ENCODE peak calls at places on chromosomes 7 and 10, in five cellular contexts. E is mammary epithelial cell, C is fibroblast of lung, A is heart left ventricle, Q is left ventricle myocardium inferior. R is an unnamed sample.

GRCh38 chr7:1846331-1847065 is 176.4 kb downstream of the ELFN1 start:
- DNase-seq in E (no peak), C (no peak), A (no peak), Q (peak; percentile 8), R (peak; percentile 43)

GRCh38 chr10:2897619-2898508 is 169.5 kb upstream of the PFKP start:
- DNase-seq in E (no peak), C (peak; percentile 13), A (no peak), Q (no peak), R (no peak)

GRCh38 chr7:27237735-27238334 is 4.8 kb upstream of the EVX1 start:
- DNase-seq in E (peak; percentile 64), C (peak; percentile 16), A (no peak), Q (no peak), R (no peak)

GRCh38 chr7:104231054-104232046 is 23.5 kb upstream of the ORC5 start:
- DNase-seq in E (peak; percentile 30), C (peak; percentile 39), A (peak; percentile 20), Q (no peak), R (no peak)

GRCh38 chr7:18509491-18509890 is 13.9 kb downstream of the HDAC9 start:
- DNase-seq in E (peak; percentile 58), C (no peak), A (no peak), Q (no peak), R (no peak)

GRCh38 chr10:125778556-125778955 is 2.9 kb upstream of the MMP21 start:
- DNase-seq in E (peak; percentile 6), C (no peak), A (no peak), Q (no peak), R (no peak)

GRCh38 chr7:26153823-26154783 is 2.1 kb downstream of the NFE2L3 start:
- DNase-seq in E (no peak), C (peak; percentile 60), A (peak; percentile 23), Q (no peak), R (no peak)

GRCh38 chr10:127013251-127013656 is 108.0 kb downstream of the DOCK1 start:
- DNase-seq in E (peak; percentile 8), C (no peak), A (no peak), Q (no peak), R (no peak)

GRCh38 chr10:46523881-46524470 is 32.5 kb downstream of the GPRIN2 start:
- DNase-seq in E (peak; percentile 89), C (peak; percentile 94), A (no peak), Q (peak; percentile 12), R (peak; percentile 62)

GRCh38 chr10:77187376-77187999 is 450.1 kb downstream of the KCNMA1 start:
- DNase-seq in E (no peak), C (no peak), A (no peak), Q (no peak), R (no peak)

GRCh38 chr7:154927624-154928125 is 75.2 kb downstream of the PAXIP1 start:
- DNase-seq in E (peak; percentile 72), C (peak; percentile 81), A (peak; percentile 72), Q (peak; percentile 45), R (no peak)

GRCh38 chr10:1966698-1967097 is 229.4 kb upstream of the ADARB2 start:
- DNase-seq in E (peak; percentile 13), C (no peak), A (no peak), Q (no peak), R (no peak)

GRCh38 chr7:1961776-1962276 is 270.9 kb downstream of the MAD1L1 start:
- DNase-seq in E (peak; percentile 90), C (peak; percentile 98), A (no peak), Q (no peak), R (no peak)

GRCh38 chr7:155299539-155300202 is 2.0 kb downstream of the INSIG1 start:
- DNase-seq in E (peak; percentile 42), C (no peak), A (no peak), Q (no peak), R (no peak)

GRCh38 chr7:23211542-23211941 is 29.7 kb downstream of the NUP42 start:
- DNase-seq in E (no peak), C (no peak), A (no peak), Q (no peak), R (no peak)

GRCh38 chr7:892648-893593 is 16.6 kb downstream of the GET4 start:
- DNase-seq in E (no peak), C (no peak), A (no peak), Q (no peak), R (no peak)

GRCh38 chr7:19410096-19410495 is 264.9 kb upstream of the FERD3L start:
- DNase-seq in E (no peak), C (peak; percentile 61), A (no peak), Q (no peak), R (no peak)

GRCh38 chr7:21504021-21504420 is 38.8 kb upstream of the DNAH11 start:
- DNase-seq in E (peak; percentile 38), C (no peak), A (no peak), Q (no peak), R (no peak)

GRCh38 chr10:13331641-13332040 is 16.5 kb downstream of the SEPHS1 start:
- DNase-seq in E (no peak), C (peak; percentile 30), A (no peak), Q (no peak), R (no peak)

GRCh38 chr7:117975436-117975835 is 102.2 kb upstream of the CTTNBP2 start:
- DNase-seq in E (no peak), C (no peak), A (no peak), Q (no peak), R (no peak)

GRCh38 chr10:79266092-79266491 is 81.2 kb upstream of the PPIF start:
- DNase-seq in E (peak; percentile 33), C (peak; percentile 33), A (no peak), Q (no peak), R (no peak)

DNA sequence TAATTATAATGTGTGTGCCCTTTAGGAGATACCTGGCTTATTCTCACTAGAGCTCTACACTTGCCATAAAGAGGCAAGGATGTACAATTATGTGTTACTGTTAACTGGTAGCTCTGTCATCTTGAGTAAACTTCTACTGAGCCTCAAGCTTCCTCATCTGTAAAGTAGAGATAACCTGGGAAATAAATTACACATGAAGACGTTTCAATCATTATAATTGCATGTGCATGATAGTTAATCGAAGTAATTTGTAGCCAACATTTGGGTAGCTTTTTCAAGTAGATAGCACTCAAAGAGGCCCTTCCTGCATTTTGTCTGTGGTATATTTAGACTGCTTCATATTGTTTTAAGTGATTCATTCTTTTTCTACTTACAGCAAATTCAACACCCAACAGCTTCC is 2.4 kb downstream of the CCT6A start:
- DNase-seq in E (no peak), C (no peak), A (no peak), Q (no peak), R (no peak)
- H3K27ac ChIP-seq in E (no peak overlapping the region), C (no peak overlapping the region), A (no peak overlapping the region), Q (no peak overlapping the region), R (no peak overlapping the region)

GRCh38 chr7:51273360-51273759 is 43.2 kb downstream of the COBL start:
- DNase-seq in E (no peak), C (no peak), A (no peak), Q (no peak), R (no peak)
- H3K4me3 ChIP-seq in E (no peak overlapping the region), C (no peak overlapping the region), A (no peak overlapping the region), Q (no peak overlapping the region), R (no peak overlapping the region)

DNA sequence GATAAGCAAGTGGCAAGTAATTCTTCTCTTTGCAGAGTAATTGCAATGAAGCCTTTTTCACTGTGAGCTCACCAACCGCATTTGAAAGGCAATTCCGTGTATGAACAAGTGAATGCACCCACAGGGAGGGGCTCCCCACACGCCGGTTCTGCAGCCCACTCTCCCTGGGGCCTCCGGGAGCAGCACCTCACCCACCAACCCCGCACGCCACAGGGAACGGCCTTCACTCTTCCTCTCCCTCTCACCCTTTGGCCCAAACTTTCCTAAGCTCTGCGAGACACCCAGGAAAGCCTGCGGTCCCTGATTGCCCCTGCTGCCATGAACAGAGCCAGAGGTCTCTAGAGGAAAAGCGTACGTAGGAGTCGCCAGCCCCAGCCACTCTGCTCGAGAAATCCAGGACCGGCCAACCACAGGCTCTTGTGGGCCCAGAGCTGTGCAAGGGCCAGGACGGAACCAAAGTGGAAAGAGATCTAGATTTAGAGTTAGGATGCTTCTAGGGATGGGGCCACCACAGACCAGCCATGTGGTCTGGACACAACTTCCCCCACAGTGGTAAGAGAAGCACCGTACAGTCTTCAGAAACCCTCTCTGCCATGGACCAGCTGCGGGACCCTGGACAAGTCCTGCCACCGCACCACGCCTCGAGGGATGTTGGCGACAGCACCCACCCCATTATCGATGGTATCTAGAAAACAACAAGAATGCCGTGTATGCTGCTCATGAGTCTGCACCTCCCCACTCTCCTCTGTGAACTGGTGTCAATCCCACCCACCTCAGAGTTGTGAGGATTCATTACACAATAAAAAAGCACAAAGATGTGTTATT is 3.6 kb downstream of the WDR86 start:
- DNase-seq in E (no peak), C (no peak), A (no peak), Q (no peak), R (no peak)
- TF ChIP-seq CTCF in E (no peak), C (no peak), A (no peak), Q (no peak), R (no peak)

GRCh38 chr7:51263631-51264484 is 52.8 kb downstream of the COBL start:
- DNase-seq in E (peak; percentile 23), C (no peak), A (no peak), Q (no peak), R (no peak)

GRCh38 chr7:51261117-51261835 is 55.3 kb downstream of the COBL start:
- DNase-seq in E (no peak), C (no peak), A (no peak), Q (no peak), R (no peak)

GRCh38 chr7:51260516-51260915 is 56.1 kb downstream of the COBL start:
- DNase-seq in E (no peak), C (no peak), A (no peak), Q (no peak), R (no peak)

GRCh38 chr7:51262796-51263519 is 53.7 kb downstream of the COBL start:
- DNase-seq in E (no peak), C (no peak), A (no peak), Q (no peak), R (no peak)

GRCh38 chr7:51261950-51262795 is 54.4 kb downstream of the COBL start:
- DNase-seq in E (no peak), C (no peak), A (no peak), Q (no peak), R (no peak)
- H3K27ac ChIP-seq in E (no peak overlapping the region), C (no peak overlapping the region), A (peak overlapping the region; percentile 62), Q (peak overlapping the region; percentile 84), R (no peak overlapping the region)

GRCh38 chr7:151117041-151117440 is 30.8 kb downstream of the AGAP3 start:
- DNase-seq in E (peak; percentile 12), C (no peak), A (no peak), Q (no peak), R (no peak)
- H3K4me3 ChIP-seq in E (peak overlapping the region; percentile 64), C (no peak overlapping the region), A (no peak overlapping the region), Q (no peak overlapping the region), R (peak overlapping the region; percentile 42)

GRCh38 chr7:158494162-158494586 is 93.4 kb downstream of the PTPRN2 start:
- DNase-seq in E (no peak), C (no peak), A (no peak), Q (no peak), R (no peak)
- TF ChIP-seq CTCF in E (no peak), C (no peak), A (no peak), Q (no peak), R (no peak)

DNA sequence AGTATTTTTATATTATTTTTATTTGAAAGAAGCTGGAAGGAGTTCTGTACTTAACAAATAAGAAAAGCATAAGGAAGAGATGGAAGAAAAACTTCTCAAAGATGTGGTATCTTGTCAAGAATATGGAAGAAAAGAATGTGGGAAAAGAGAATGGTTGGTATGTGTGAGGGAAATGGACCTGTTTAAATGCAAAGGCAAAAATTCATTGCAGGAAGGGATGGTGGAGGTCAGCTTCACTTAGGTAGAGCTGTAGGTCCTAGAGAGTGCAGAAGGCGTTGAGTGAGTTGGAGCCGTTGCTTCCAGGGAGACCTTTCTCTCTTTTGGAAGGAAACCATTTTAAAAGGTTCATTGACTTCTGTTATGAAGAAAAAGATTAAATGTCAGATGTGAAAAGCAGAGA is 107.3 kb downstream of the EXOC4 start:
- DNase-seq in E (no peak), C (no peak), A (no peak), Q (no peak), R (no peak)
- H3K27ac ChIP-seq in E (no peak overlapping the region), C (no peak overlapping the region), A (no peak overlapping the region), Q (no peak overlapping the region), R (no peak overlapping the region)

R was measured in upper lobe of right lung.